ENCODE peak calls at places on chromosome 9, in seven cellular contexts. One of them, this sample, is unnamed.

GRCh38 chr9:93276973-93277372 is 93.0 kb downstream of the WNK2 start:
- DNase-seq in BJ: no peak
- DNase-seq in iPS-NIHi11: no peak
- DNase-seq in stimulated activated naive CD4-positive, alpha-beta T cell treated with Interleukin-2 at 50 U/mL for 16 hours: no peak
- DNase-seq in stimulated activated CD4-positive, alpha-beta T cell treated with anti-CD3 and anti-CD28 coated beads, Interleukin-12 subunit alpha, Interleukin-12 subunit beta, amount 100 ng/mL, for 4 hours: no peak
- DNase-seq in GM13976: no peak
- DNase-seq in EH: no peak
- DNase-seq in this sample: no peak

GRCh38 chr9:36101916-36102741 is 34.4 kb upstream of the GLIPR2 start:
- DNase-seq in iPS-NIHi11: no peak
- DNase-seq in stimulated activated CD4-positive, alpha-beta T cell treated with anti-CD3 and anti-CD28 coated beads, Interleukin-12 subunit alpha, Interleukin-12 subunit beta, amount 100 ng/mL, for 4 hours: no peak
- DNase-seq in EH: peak
- DNase-seq in stimulated activated naive CD4-positive, alpha-beta T cell treated with Interleukin-2 at 50 U/mL for 16 hours: no peak
- DNase-seq in BJ: peak
- DNase-seq in GM13976: no peak
- DNase-seq in this sample: no peak

GRCh38 chr9:79592736-79593493 is 21.1 kb downstream of the TLE4 start:
- DNase-seq in BJ: no peak
- DNase-seq in stimulated activated CD4-positive, alpha-beta T cell treated with anti-CD3 and anti-CD28 coated beads, Interleukin-12 subunit alpha, Interleukin-12 subunit beta, amount 100 ng/mL, for 4 hours: no peak
- DNase-seq in stimulated activated naive CD4-positive, alpha-beta T cell treated with Interleukin-2 at 50 U/mL for 16 hours: no peak
- DNase-seq in EH: no peak
- DNase-seq in iPS-NIHi11: no peak
- DNase-seq in GM13976: no peak
- DNase-seq in this sample: no peak

GRCh38 chr9:28539432-28539831 is 966.2 kb upstream of the C9orf72 start:
- DNase-seq in EH: no peak
- DNase-seq in stimulated activated naive CD4-positive, alpha-beta T cell treated with Interleukin-2 at 50 U/mL for 16 hours: no peak
- DNase-seq in stimulated activated CD4-positive, alpha-beta T cell treated with anti-CD3 and anti-CD28 coated beads, Interleukin-12 subunit alpha, Interleukin-12 subunit beta, amount 100 ng/mL, for 4 hours: no peak
- DNase-seq in BJ: no peak
- DNase-seq in iPS-NIHi11: no peak
- DNase-seq in GM13976: no peak
- DNase-seq in this sample: no peak

GRCh38 chr9:88303785-88304495 is 84.3 kb upstream of the SPIN1 start:
- DNase-seq in stimulated activated CD4-positive, alpha-beta T cell treated with anti-CD3 and anti-CD28 coated beads, Interleukin-12 subunit alpha, Interleukin-12 subunit beta, amount 100 ng/mL, for 4 hours: no peak
- DNase-seq in iPS-NIHi11: no peak
- DNase-seq in BJ: peak
- DNase-seq in GM13976: peak
- DNase-seq in EH: peak
- DNase-seq in stimulated activated naive CD4-positive, alpha-beta T cell treated with Interleukin-2 at 50 U/mL for 16 hours: peak
- DNase-seq in this sample: no peak

GRCh38 chr9:127904888-127905728 is 5.7 kb upstream of the ST6GALNAC6 start:
- DNase-seq in stimulated activated naive CD4-positive, alpha-beta T cell treated with Interleukin-2 at 50 U/mL for 16 hours: peak
- DNase-seq in EH: no peak
- DNase-seq in BJ: no peak
- DNase-seq in iPS-NIHi11: no peak
- DNase-seq in stimulated activated CD4-positive, alpha-beta T cell treated with anti-CD3 and anti-CD28 coated beads, Interleukin-12 subunit alpha, Interleukin-12 subunit beta, amount 100 ng/mL, for 4 hours: peak
- DNase-seq in GM13976: peak
- DNase-seq in this sample: no peak

GRCh38 chr9:13956107-13956506 is 357.8 kb downstream of the NFIB start:
- DNase-seq in iPS-NIHi11: no peak
- DNase-seq in BJ: no peak
- DNase-seq in stimulated activated naive CD4-positive, alpha-beta T cell treated with Interleukin-2 at 50 U/mL for 16 hours: no peak
- DNase-seq in GM13976: no peak
- DNase-seq in EH: peak
- DNase-seq in stimulated activated CD4-positive, alpha-beta T cell treated with anti-CD3 and anti-CD28 coated beads, Interleukin-12 subunit alpha, Interleukin-12 subunit beta, amount 100 ng/mL, for 4 hours: no peak
- DNase-seq in this sample: no peak

GRCh38 chr9:134216449-134216951 is 52.1 kb upstream of the RNU6ATAC start:
- DNase-seq in stimulated activated CD4-positive, alpha-beta T cell treated with anti-CD3 and anti-CD28 coated beads, Interleukin-12 subunit alpha, Interleukin-12 subunit beta, amount 100 ng/mL, for 4 hours: no peak
- DNase-seq in stimulated activated naive CD4-positive, alpha-beta T cell treated with Interleukin-2 at 50 U/mL for 16 hours: no peak
- DNase-seq in EH: no peak
- DNase-seq in GM13976: no peak
- DNase-seq in iPS-NIHi11: no peak
- DNase-seq in BJ: no peak
- DNase-seq in this sample: no peak

GRCh38 chr9:115032300-115032699 is 85.7 kb downstream of the TNC start:
- DNase-seq in BJ: no peak
- DNase-seq in stimulated activated CD4-positive, alpha-beta T cell treated with anti-CD3 and anti-CD28 coated beads, Interleukin-12 subunit alpha, Interleukin-12 subunit beta, amount 100 ng/mL, for 4 hours: no peak
- DNase-seq in EH: no peak
- DNase-seq in GM13976: no peak
- DNase-seq in stimulated activated naive CD4-positive, alpha-beta T cell treated with Interleukin-2 at 50 U/mL for 16 hours: no peak
- DNase-seq in iPS-NIHi11: no peak
- DNase-seq in this sample: no peak

GRCh38 chr9:20319641-20320337 is 302.5 kb downstream of the MLLT3 start:
- DNase-seq in GM13976: no peak
- DNase-seq in stimulated activated CD4-positive, alpha-beta T cell treated with anti-CD3 and anti-CD28 coated beads, Interleukin-12 subunit alpha, Interleukin-12 subunit beta, amount 100 ng/mL, for 4 hours: no peak
- DNase-seq in EH: peak
- DNase-seq in iPS-NIHi11: no peak
- DNase-seq in BJ: peak
- DNase-seq in stimulated activated naive CD4-positive, alpha-beta T cell treated with Interleukin-2 at 50 U/mL for 16 hours: no peak
- DNase-seq in this sample: no peak

GRCh38 chr9:38761334-38761733 is 41.4 kb upstream of the FAM240B start:
- DNase-seq in EH: no peak
- DNase-seq in stimulated activated naive CD4-positive, alpha-beta T cell treated with Interleukin-2 at 50 U/mL for 16 hours: no peak
- DNase-seq in GM13976: no peak
- DNase-seq in iPS-NIHi11: peak
- DNase-seq in BJ: no peak
- DNase-seq in stimulated activated CD4-positive, alpha-beta T cell treated with anti-CD3 and anti-CD28 coated beads, Interleukin-12 subunit alpha, Interleukin-12 subunit beta, amount 100 ng/mL, for 4 hours: no peak
- DNase-seq in this sample: no peak